ENCODE peak calls at places on chromosomes 13 and 19, in five cellular contexts. One of them, this sample, is unnamed.

GRCh38 chr19:46713781-46714522 is 3.0 kb downstream of the PRKD2 start:
- DNase-seq in HCT116: peak; percentile 70
- DNase-seq in pancreas: peak; percentile 90
- DNase-seq in AG09309: peak; percentile 17
- DNase-seq in GM06990: peak; percentile 63
- DNase-seq in this sample: peak; percentile 85

GRCh38 chr13:97141564-97142005 is 80.5 kb upstream of the MBNL2 start:
- DNase-seq in HCT116: peak; percentile 90
- DNase-seq in pancreas: peak; percentile 61
- DNase-seq in AG09309: peak; percentile 38
- DNase-seq in GM06990: no peak
- DNase-seq in this sample: peak; percentile 9

GRCh38 chr13:44174769-44175425 is 198.7 kb upstream of the SERP2 start:
- DNase-seq in HCT116: no peak
- DNase-seq in pancreas: no peak
- DNase-seq in AG09309: no peak
- DNase-seq in GM06990: no peak
- DNase-seq in this sample: no peak

GRCh38 chr19:50669319-50670101 is 20.3 kb downstream of the C19orf81 start:
- DNase-seq in HCT116: no peak
- DNase-seq in pancreas: peak; percentile 32
- DNase-seq in AG09309: no peak
- DNase-seq in GM06990: no peak
- DNase-seq in this sample: peak; percentile 75

GRCh38 chr19:383922-384800 is 24.8 kb downstream of the C2CD4C start:
- DNase-seq in HCT116: no peak
- DNase-seq in pancreas: peak; percentile 48
- DNase-seq in AG09309: no peak
- DNase-seq in GM06990: no peak
- DNase-seq in this sample: no peak

GRCh38 chr19:7115721-7116120 is 46.2 kb downstream of the ZNF557 start:
- DNase-seq in HCT116: no peak
- DNase-seq in pancreas: no peak
- DNase-seq in AG09309: no peak
- DNase-seq in GM06990: no peak
- DNase-seq in this sample: no peak

GRCh38 chr13:108003626-108004025 is 211.7 kb downstream of the LIG4 start:
- DNase-seq in HCT116: no peak
- DNase-seq in pancreas: no peak
- DNase-seq in AG09309: no peak
- DNase-seq in GM06990: no peak
- DNase-seq in this sample: no peak

GRCh38 chr19:11578342-11579142 is 1.1 kb upstream of the ACP5 start:
- DNase-seq in HCT116: no peak
- DNase-seq in pancreas: no peak
- DNase-seq in AG09309: no peak
- DNase-seq in GM06990: peak; percentile 78
- DNase-seq in this sample: peak; percentile 76

DNA sequence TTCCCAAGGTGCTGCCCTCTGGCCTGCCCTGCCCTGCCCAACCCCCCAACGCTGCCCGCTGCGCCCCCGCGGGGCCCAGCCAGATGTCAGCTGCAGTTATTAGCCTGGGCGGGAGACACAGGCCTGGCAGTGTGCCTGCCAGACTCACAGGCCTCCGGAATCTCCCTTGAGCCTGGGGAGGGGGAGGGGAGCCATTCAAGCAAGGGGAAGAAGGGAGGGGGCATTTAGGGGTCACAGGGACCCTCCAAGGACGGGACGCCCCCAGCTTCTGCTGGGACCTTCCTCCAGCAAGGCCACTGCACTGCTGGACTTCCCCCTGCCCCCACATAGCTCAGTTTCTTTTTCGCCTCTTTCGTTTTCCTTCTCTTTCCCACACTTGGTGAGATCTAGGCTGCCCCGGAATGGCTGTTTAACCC is 2.6 kb upstream of the JUNB start:
- DNase-seq in HCT116: no peak
- DNase-seq in pancreas: peak; percentile 75
- DNase-seq in AG09309: no peak
- DNase-seq in GM06990: peak; percentile 85
- DNase-seq in this sample: peak; percentile 86
- TF ChIP-seq CTCF in HCT116: no peak
- TF ChIP-seq CTCF in pancreas: no peak
- TF ChIP-seq CTCF in AG09309: no peak
- TF ChIP-seq CTCF in GM06990: peak; percentile 33
- TF ChIP-seq CTCF in this sample: no peak

GRCh38 chr19:40549007-40549708 is 27.5 kb upstream of the SHKBP1 start:
- DNase-seq in HCT116: peak; percentile 63
- DNase-seq in pancreas: peak; percentile 57
- DNase-seq in AG09309: no peak
- DNase-seq in GM06990: peak; percentile 56
- DNase-seq in this sample: peak; percentile 89
- TF ChIP-seq CTCF in HCT116: peak; percentile 43
- TF ChIP-seq CTCF in pancreas: peak; percentile 26
- TF ChIP-seq CTCF in AG09309: peak; percentile 43
- TF ChIP-seq CTCF in GM06990: peak; percentile 59
- TF ChIP-seq CTCF in this sample: peak; percentile 54

GRCh38 chr13:51913421-51914136 is 51.8 kb downstream of the CCDC70 start:
- DNase-seq in HCT116: no peak
- DNase-seq in pancreas: no peak
- DNase-seq in AG09309: no peak
- DNase-seq in GM06990: no peak
- DNase-seq in this sample: no peak
- TF ChIP-seq CTCF in HCT116: no peak
- TF ChIP-seq CTCF in pancreas: no peak
- TF ChIP-seq CTCF in AG09309: no peak
- TF ChIP-seq CTCF in GM06990: no peak
- TF ChIP-seq CTCF in this sample: no peak

DNA sequence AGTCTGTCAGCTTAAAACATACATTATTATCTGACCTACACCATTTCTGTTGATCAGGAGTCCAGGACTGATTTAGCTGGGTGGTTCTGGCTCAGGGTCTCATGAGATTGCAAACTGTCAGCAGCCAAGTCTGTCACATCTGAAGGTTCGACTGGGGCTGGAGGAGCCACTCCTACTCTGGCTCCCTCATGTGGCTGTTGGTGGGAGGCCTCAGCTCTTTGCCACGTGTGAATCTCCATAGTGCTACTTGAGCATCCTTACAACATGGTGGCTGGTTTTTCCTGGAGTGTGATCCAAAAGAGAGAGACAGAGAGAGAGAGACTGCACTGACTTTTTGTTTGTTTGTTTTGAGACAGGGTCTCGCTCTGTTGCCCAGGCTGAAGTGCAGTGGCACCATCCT is 63.6 kb upstream of the NFIC start:
- DNase-seq in HCT116: peak; percentile 35
- DNase-seq in pancreas: no peak
- DNase-seq in AG09309: no peak
- DNase-seq in GM06990: no peak
- DNase-seq in this sample: no peak
- TF ChIP-seq CTCF in HCT116: peak; percentile 47
- TF ChIP-seq CTCF in pancreas: no peak
- TF ChIP-seq CTCF in AG09309: peak; percentile 16
- TF ChIP-seq CTCF in GM06990: peak; percentile 8
- TF ChIP-seq CTCF in this sample: no peak

GRCh38 chr19:17948474-17948966 is 15.7 kb downstream of the CCDC124 start:
- DNase-seq in HCT116: no peak
- DNase-seq in pancreas: no peak
- DNase-seq in AG09309: no peak
- DNase-seq in GM06990: no peak
- DNase-seq in this sample: no peak

GRCh38 chr19:17951151-17952040 is 15.5 kb upstream of the KCNN1 start:
- DNase-seq in HCT116: no peak
- DNase-seq in pancreas: no peak
- DNase-seq in AG09309: no peak
- DNase-seq in GM06990: no peak
- DNase-seq in this sample: peak; percentile 82

GRCh38 chr19:17950310-17951150 is 16.4 kb upstream of the KCNN1 start:
- DNase-seq in HCT116: no peak
- DNase-seq in pancreas: no peak
- DNase-seq in AG09309: no peak
- DNase-seq in GM06990: peak; percentile 48
- DNase-seq in this sample: peak; percentile 69

GRCh38 chr19:17948967-17949930 is 16.4 kb downstream of the CCDC124 start:
- DNase-seq in HCT116: no peak
- DNase-seq in pancreas: no peak
- DNase-seq in AG09309: no peak
- DNase-seq in GM06990: peak; percentile 44
- DNase-seq in this sample: peak; percentile 61

DNA sequence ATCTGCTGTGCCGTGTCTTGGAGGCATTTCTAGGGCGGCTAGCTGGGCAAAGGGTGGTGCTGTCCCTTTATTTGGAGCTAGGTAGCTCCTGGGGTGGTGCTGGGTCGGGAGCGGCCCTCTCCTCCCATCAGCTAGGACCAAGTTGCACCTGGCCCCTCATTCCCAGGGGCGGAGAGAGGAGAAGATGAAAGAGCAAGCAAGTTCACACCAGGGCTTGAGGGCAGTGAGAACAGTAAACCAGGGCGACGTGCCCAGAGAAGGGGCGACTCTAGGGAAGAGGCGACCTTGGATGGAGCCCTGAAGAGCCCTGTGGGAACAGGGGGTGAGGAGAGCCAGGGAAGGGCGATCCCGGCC is 17.0 kb upstream of the KCNN1 start:
- DNase-seq in HCT116: no peak
- DNase-seq in pancreas: no peak
- DNase-seq in AG09309: no peak
- DNase-seq in GM06990: no peak
- DNase-seq in this sample: no peak
- TF ChIP-seq CTCF in HCT116: no peak
- TF ChIP-seq CTCF in pancreas: no peak
- TF ChIP-seq CTCF in AG09309: no peak
- TF ChIP-seq CTCF in GM06990: no peak
- TF ChIP-seq CTCF in this sample: no peak